ENCODE peak calls at places on chromosomes 5 and 9, in seven cellular contexts. T, C, M, X, L, B and J are unnamed samples.
A peak's percentile ranks its signal among the peaks of the same experiment; 100 is the strongest.

GRCh38 chr9:75169623-75170022 is 81.3 kb downstream of the OSTF1 start:
- DNase-seq in T (no peak), C (no peak), M (peak; percentile 41), X (no peak), L (no peak), B (peak; percentile 47), J (no peak)

GRCh38 chr9:92740015-92740408 is 24.6 kb downstream of the BICD2 start:
- DNase-seq in T (no peak), C (no peak), M (peak; percentile 50), X (no peak), L (no peak), B (peak; percentile 55), J (no peak)

GRCh38 chr9:119968837-119969707 is 599.8 kb upstream of the BRINP1 start:
- DNase-seq in T (peak; percentile 77), C (peak; percentile 71), M (peak; percentile 76), X (peak; percentile 59), L (peak; percentile 51), B (peak; percentile 94), J (no peak)

GRCh38 chr9:84617415-84617814 is 52.1 kb upstream of the NTRK2 start:
- DNase-seq in T (no peak), C (no peak), M (no peak), X (no peak), L (no peak), B (no peak), J (no peak)

GRCh38 chr5:135750506-135750905 is 84.0 kb upstream of the SLC25A48 start:
- DNase-seq in T (no peak), C (no peak), M (no peak), X (no peak), L (no peak), B (no peak), J (no peak)

GRCh38 chr5:87127956-87128687 is 139.6 kb upstream of the RASA1 start:
- DNase-seq in T (no peak), C (no peak), M (peak; percentile 43), X (no peak), L (no peak), B (peak; percentile 64), J (no peak)

GRCh38 chr9:133735415-133735775 is 2.8 kb downstream of the SARDH start:
- DNase-seq in T (no peak), C (no peak), M (no peak), X (no peak), L (no peak), B (no peak), J (no peak)

GRCh38 chr9:95370064-95370463 is 52.6 kb upstream of the FANCC start:
- DNase-seq in T (no peak), C (no peak), M (no peak), X (no peak), L (no peak), B (no peak), J (no peak)

GRCh38 chr9:82052081-82052480 is 63.5 kb downstream of the SPATA31D1 start:
- DNase-seq in T (no peak), C (no peak), M (no peak), X (no peak), L (no peak), B (no peak), J (no peak)

GRCh38 chr5:179343021-179343781 is 2.1 kb downstream of the ADAMTS2 start:
- DNase-seq in T (no peak), C (peak; percentile 46), M (no peak), X (no peak), L (no peak), B (peak; percentile 43), J (no peak)

GRCh38 chr9:110307191-110307590 is 30.5 kb downstream of the TXNDC8 start:
- DNase-seq in T (no peak), C (no peak), M (no peak), X (no peak), L (no peak), B (no peak), J (no peak)

GRCh38 chr9:2291980-2292704 is 277.0 kb downstream of the SMARCA2 start:
- DNase-seq in T (no peak), C (no peak), M (peak; percentile 13), X (no peak), L (no peak), B (peak; percentile 54), J (no peak)

GRCh38 chr5:38373733-38374132 is 115.4 kb downstream of the EGFLAM start:
- DNase-seq in T (no peak), C (no peak), M (peak; percentile 71), X (no peak), L (no peak), B (no peak), J (no peak)